ENCODE peak calls at places on chromosomes 3 and 15, in ten cellular contexts. K is cardiac muscle cell; Z is lower lobe of right lung; S is uterus; N is CD8-positive, alpha-beta T cell; A is stomach; I is mammary epithelial cell; L is neural progenitor cell; D is left lung; B is IMR-90. G is an unnamed sample.

GRCh38 chr3:195259146-195259563 is 11.8 kb downstream of the XXYLT1 start:
- DNase-seq in L (no peak), Z (no peak), N (no peak), I (peak; percentile 37), S (no peak), A (no peak), K (peak; percentile 40), D (no peak), B (peak; percentile 32), G (peak; percentile 69)

GRCh38 chr15:51161491-51162260 is 67.0 kb upstream of the TNFAIP8L3 start:
- DNase-seq in L (no peak), S (no peak), K (no peak), A (no peak), N (no peak), D (no peak), B (no peak), Z (no peak), I (no peak), G (no peak)

GRCh38 chr3:127428344-127429001 is 140.6 kb upstream of the PRR20G start:
- DNase-seq in K (no peak), I (peak; percentile 14), A (no peak), B (no peak), L (no peak), S (no peak), N (no peak), Z (no peak), D (no peak), G (no peak)

GRCh38 chr3:136184703-136185102 is 11.4 kb downstream of the MSL2 start:
- DNase-seq in L (no peak), S (no peak), A (no peak), D (no peak), B (no peak), Z (no peak), I (no peak), K (no peak), N (no peak), G (no peak)

GRCh38 chr3:105177558-105177957 is 189.2 kb upstream of the ALCAM start:
- DNase-seq in Z (no peak), N (no peak), I (no peak), K (no peak), D (no peak), A (no peak), S (no peak), B (peak; percentile 54), L (no peak), G (peak; percentile 15)

GRCh38 chr3:151426337-151426648 is 34.6 kb downstream of the IGSF10 start:
- DNase-seq in B (no peak), S (no peak), K (no peak), A (no peak), I (no peak), Z (no peak), D (no peak), N (no peak), L (no peak), G (no peak)

GRCh38 chr3:170909129-170909903 is 879 bp upstream of the EIF5A2 start:
- DNase-seq in A (no peak), S (peak; percentile 28), L (no peak), N (no peak), D (no peak), I (peak; percentile 95), K (no peak), B (peak; percentile 97), Z (no peak), G (no peak)

GRCh38 chr3:61574854-61575253 is 13.5 kb downstream of the PTPRG start:
- DNase-seq in S (no peak), B (peak; percentile 97), D (no peak), A (no peak), Z (no peak), K (no peak), N (no peak), L (no peak), I (peak; percentile 61), G (no peak)

DNA sequence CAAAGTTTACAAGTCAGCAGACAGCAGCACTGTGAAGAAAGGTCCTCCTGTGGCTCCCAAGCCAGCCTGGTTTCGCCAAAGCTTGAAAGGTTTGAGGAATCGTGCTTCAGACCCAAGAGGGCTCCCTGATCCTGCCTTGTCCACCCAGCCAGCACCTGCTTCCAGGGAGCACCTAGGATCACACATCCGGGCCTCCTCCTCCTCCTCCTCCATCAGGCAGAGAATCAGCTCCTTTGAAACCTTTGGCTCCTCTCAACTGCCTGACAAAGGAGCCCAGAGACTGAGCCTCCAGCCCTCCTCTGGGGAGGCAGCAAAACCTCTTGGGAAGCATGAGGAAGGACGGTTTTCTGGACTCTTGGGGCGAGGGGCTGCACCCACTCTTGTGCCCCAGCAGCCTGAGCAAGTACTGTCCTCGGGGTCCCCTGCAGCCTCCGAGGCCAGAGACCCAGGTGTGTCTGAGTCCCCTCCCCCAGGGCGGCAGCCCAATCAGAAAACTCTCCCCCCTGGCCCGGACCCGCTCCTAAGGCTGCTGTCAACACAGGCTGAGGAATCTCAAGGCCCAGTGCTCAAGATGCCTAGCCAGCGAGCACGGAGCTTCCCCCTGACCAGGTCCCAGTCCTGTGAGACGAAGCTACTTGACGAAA is 24.2 kb downstream of the STARD5 start:
- DNase-seq in D (peak; percentile 69), S (no peak), B (no peak), L (no peak), A (no peak), K (no peak), Z (no peak), I (no peak), N (no peak), G (no peak)
- H3K4me1 ChIP-seq in D (peaks cover 19% of the 10 kb centered on the region), S (no peaks in the 10 kb centered on the region), B (peaks cover 2% of the 10 kb centered on the region), L (peaks cover 22% of the 10 kb centered on the region), A (peaks cover 5% of the 10 kb centered on the region), K (no peaks in the 10 kb centered on the region), Z (peaks cover 85% of the 10 kb centered on the region), I (peaks cover 37% of the 10 kb centered on the region), N (peaks cover 55% of the 10 kb centered on the region), G (no peaks in the 10 kb centered on the region)

DNA sequence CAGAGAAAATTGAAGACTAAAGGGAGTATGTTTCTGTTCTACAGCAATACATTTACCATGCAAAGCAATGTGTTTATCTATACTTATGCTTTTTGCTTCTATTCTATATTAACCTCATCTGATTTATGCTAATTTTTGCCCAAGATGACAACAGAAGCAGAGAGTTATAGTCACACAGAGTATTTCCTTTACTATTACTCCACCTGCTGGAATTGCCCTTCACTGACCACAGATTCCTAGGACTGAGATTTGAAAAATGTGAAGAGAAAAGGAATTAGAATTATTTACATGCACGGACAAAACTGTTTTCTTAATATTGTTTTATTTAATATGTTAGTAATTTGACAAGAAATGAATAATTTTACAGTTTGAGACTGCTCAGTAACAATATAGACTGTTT is 745.6 kb downstream of the VGLL3 start:
- DNase-seq in B (no peak), D (no peak), S (no peak), L (no peak), K (peak; percentile 37), I (no peak), Z (no peak), A (no peak), N (no peak), G (no peak)
- TF ChIP-seq CTCF in B (no peak), D (no peak), S (no peak), L (peak; percentile 69), K (no peak), I (peak; percentile 8), Z (no peak), A (no peak), N (no peak), G (peak; percentile 75)

GRCh38 chr3:196322-197153 is at the start of gene CHL1:
- DNase-seq in A (no peak), K (peak; percentile 46), Z (peak; percentile 45), I (no peak), D (peak; percentile 68), S (no peak), L (peak; percentile 72), N (no peak), B (no peak), G (no peak)

GRCh38 chr3:194006-194405 is 2.6 kb upstream of the CHL1 start:
- DNase-seq in D (no peak), A (no peak), N (no peak), K (no peak), S (no peak), B (no peak), L (no peak), Z (no peak), I (no peak), G (no peak)

GRCh38 chr3:194421-194820 is 2.1 kb upstream of the CHL1 start:
- DNase-seq in K (no peak), D (no peak), B (no peak), L (no peak), N (no peak), I (no peak), Z (no peak), S (no peak), A (no peak), G (no peak)

GRCh38 chr3:195662-196061 is 901 bp upstream of the CHL1 start:
- DNase-seq in K (no peak), N (no peak), A (no peak), D (no peak), L (peak; percentile 13), B (no peak), S (no peak), I (no peak), Z (no peak), G (no peak)

DNA sequence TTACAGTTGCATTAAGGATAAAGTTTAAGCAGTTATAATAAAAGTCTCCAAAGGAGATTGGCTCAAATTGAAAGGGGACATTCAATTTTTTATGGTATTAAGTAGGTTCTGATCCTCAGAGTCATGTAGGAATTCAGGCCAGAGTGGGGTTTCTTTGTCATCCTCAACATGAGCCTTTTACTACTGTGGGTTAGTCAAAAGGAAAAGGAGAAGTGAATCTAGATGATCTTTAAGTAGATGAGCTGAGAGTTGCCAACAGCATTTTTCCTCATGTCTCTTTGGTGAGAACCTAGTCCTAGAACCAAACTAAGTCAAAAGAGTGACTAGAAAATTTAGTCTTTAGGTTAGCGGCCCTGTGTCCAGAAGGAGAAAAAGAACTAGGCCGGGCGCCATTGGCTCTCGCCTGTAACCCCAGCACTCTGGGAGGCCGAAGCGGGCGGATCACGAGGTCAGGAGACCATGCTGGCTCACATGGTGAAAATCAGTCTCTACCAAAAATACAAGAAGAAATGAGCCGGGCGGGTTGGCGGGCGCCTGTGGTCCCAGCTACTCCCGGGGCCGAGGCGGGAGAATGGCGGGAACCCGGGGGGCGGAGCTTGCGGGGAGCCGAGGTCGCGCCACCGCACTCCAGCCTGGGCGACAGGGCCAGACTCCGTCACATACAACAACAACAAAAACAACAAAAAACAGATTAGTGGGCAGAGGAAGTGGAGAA is 4.2 kb upstream of the CHL1 start:
- DNase-seq in Z (no peak), L (no peak), S (no peak), I (no peak), K (no peak), A (no peak), D (peak; percentile 50), N (no peak), B (no peak), G (no peak)
- H3K9me3 ChIP-seq in Z (no peaks in the 10 kb centered on the region), L (no peaks in the 10 kb centered on the region), S (no peaks in the 10 kb centered on the region), I (peaks cover 3% of the 10 kb centered on the region), K (no peaks in the 10 kb centered on the region), A (no peaks in the 10 kb centered on the region), D (no peaks in the 10 kb centered on the region), N (no peaks in the 10 kb centered on the region), B (no peaks in the 10 kb centered on the region), G (no peaks in the 10 kb centered on the region)

DNA sequence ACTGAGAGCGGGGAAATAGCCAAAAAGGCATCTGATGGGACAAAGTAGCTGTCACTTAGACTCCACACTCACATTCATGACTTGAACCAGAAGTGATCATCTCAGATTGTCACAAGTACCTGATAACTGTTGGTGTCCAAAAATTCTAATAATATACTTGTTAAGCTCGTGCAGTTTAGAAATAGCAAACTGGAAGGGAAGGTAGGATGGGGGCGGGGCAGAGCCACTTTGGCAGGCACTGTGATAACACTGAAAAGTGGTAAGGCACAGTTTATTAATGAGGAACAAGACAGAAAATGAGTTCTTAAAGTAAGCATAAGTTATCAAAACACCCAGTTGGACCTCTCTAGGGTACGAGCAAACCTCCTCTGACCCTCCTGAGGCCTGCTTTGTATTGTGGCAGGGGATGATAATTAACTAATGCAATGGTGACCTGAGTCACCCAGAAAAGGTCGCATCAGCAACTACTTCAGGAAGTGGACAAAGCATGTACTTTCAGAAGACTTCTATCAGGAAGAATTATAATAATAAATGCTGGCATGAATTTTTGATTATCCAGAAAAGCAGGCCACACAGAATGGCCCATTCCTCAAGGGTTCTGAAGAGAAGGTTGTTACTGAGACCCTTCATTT is 54.4 kb downstream of the ADCY5 start:
- DNase-seq in D (no peak), Z (no peak), S (no peak), A (no peak), K (peak; percentile 60), L (no peak), N (no peak), I (no peak), B (no peak), G (no peak)
- H3K4me1 ChIP-seq in D (no peaks in the 10 kb centered on the region), Z (no peaks in the 10 kb centered on the region), S (no peaks in the 10 kb centered on the region), A (peaks cover 22% of the 10 kb centered on the region), K (peaks cover 75% of the 10 kb centered on the region), L (peaks cover 22% of the 10 kb centered on the region), N (no peaks in the 10 kb centered on the region), I (peaks cover 6% of the 10 kb centered on the region), B (no peaks in the 10 kb centered on the region), G (no peaks in the 10 kb centered on the region)

G was measured in BE2C.